ENCODE peak calls at places on chromosome 7, in eight cellular contexts. W is occipital lobe; O is NCI-H1092; I is activated CD4-positive, alpha-beta T cell treated with anti-CD3 and anti-CD28 coated beads, Interleukin-2, amount 50 U/mL, for 1 hour; C is T-helper 2 cell; X is choroid plexus epithelial cell; Z is left kidney; Q is psoas muscle. L is an unnamed sample.

GRCh38 chr7:66205736-66206080 is 574 bp downstream of the TPST1 start:
- DNase-seq in W (no peak), O (peak; percentile 25), I (peak; percentile 5), C (no peak), X (no peak), Z (no peak), Q (no peak), L (no peak)

GRCh38 chr7:74017122-74017521 is 10.9 kb upstream of the ELN start:
- DNase-seq in W (no peak), O (no peak), I (no peak), C (no peak), X (no peak), Z (no peak), Q (no peak), L (no peak)

GRCh38 chr7:75623390-75624133 is 115.2 kb downstream of the HIP1 start:
- DNase-seq in W (peak; percentile 20), O (no peak), I (no peak), C (no peak), X (no peak), Z (no peak), Q (no peak), L (no peak)

GRCh38 chr7:25255603-25256320 is 27.5 kb upstream of the NPVF start:
- DNase-seq in W (no peak), O (no peak), I (no peak), C (no peak), X (no peak), Z (no peak), Q (no peak), L (no peak)

GRCh38 chr7:71480814-71481213 is 348.9 kb downstream of the GALNT17 start:
- DNase-seq in W (no peak), O (no peak), I (no peak), C (no peak), X (no peak), Z (no peak), Q (no peak), L (no peak)

GRCh38 chr7:84822941-84823510 is 363.8 kb downstream of the SEMA3D start:
- DNase-seq in W (no peak), O (no peak), I (no peak), C (no peak), X (no peak), Z (no peak), Q (no peak), L (no peak)

GRCh38 chr7:120837599-120837998 is 20.3 kb downstream of the TSPAN12 start:
- DNase-seq in W (no peak), O (no peak), I (no peak), C (no peak), X (no peak), Z (peak; percentile 54), Q (no peak), L (no peak)

GRCh38 chr7:124724516-124725192 is 40.9 kb downstream of the GPR37 start:
- DNase-seq in W (no peak), O (no peak), I (no peak), C (no peak), X (no peak), Z (no peak), Q (no peak), L (no peak)

GRCh38 chr7:85030893-85031292 is 156.0 kb downstream of the SEMA3D start:
- DNase-seq in W (no peak), O (no peak), I (no peak), C (no peak), X (peak; percentile 80), Z (peak; percentile 69), Q (no peak), L (no peak)

GRCh38 chr7:47255007-47255406 is 326.9 kb downstream of the TNS3 start:
- DNase-seq in W (no peak), O (no peak), I (no peak), C (no peak), X (no peak), Z (no peak), Q (no peak), L (no peak)

GRCh38 chr7:19275000-19275399 is 129.8 kb upstream of the FERD3L start:
- DNase-seq in W (no peak), O (no peak), I (no peak), C (no peak), X (no peak), Z (no peak), Q (no peak), L (no peak)

GRCh38 chr7:78020874-78021249 is 222.3 kb downstream of the PHTF2 start:
- DNase-seq in W (no peak), O (no peak), I (no peak), C (no peak), X (peak; percentile 6), Z (no peak), Q (no peak), L (no peak)

GRCh38 chr7:145134377-145134776 is 298.5 kb upstream of the TPK1 start:
- DNase-seq in W (no peak), O (no peak), I (no peak), C (no peak), X (no peak), Z (no peak), Q (no peak), L (no peak)

GRCh38 chr7:32089256-32089655 is 19.0 kb upstream of the PDE1C start:
- DNase-seq in W (no peak), O (no peak), I (no peak), C (no peak), X (no peak), Z (no peak), Q (no peak), L (no peak)

GRCh38 chr7:41943098-41943577 is 240.2 kb upstream of the INHBA start:
- DNase-seq in W (peak; percentile 64), O (peak; percentile 29), I (peak; percentile 57), C (peak; percentile 59), X (peak; percentile 90), Z (peak; percentile 93), Q (peak; percentile 88), L (peak; percentile 92)

GRCh38 chr7:22378199-22378961 is 21.4 kb upstream of the RAPGEF5 start:
- DNase-seq in W (no peak), O (no peak), I (no peak), C (no peak), X (no peak), Z (no peak), Q (no peak), L (no peak)

GRCh38 chr7:41879113-41879385 is 176.2 kb upstream of the INHBA start:
- DNase-seq in W (no peak), O (no peak), I (no peak), C (no peak), X (no peak), Z (no peak), Q (no peak), L (no peak)

GRCh38 chr7:151665363-151665762 is 145.7 kb upstream of the RHEB start:
- DNase-seq in W (no peak), O (no peak), I (no peak), C (no peak), X (peak; percentile 98), Z (peak; percentile 19), Q (no peak), L (peak; percentile 94)

GRCh38 chr7:43011879-43012278 is 79.7 kb downstream of the MRPL32 start:
- DNase-seq in W (no peak), O (no peak), I (no peak), C (no peak), X (no peak), Z (no peak), Q (no peak), L (no peak)

GRCh38 chr7:16840094-16840493 is 35.3 kb upstream of the AGR2 start:
- DNase-seq in W (no peak), O (no peak), I (no peak), C (no peak), X (no peak), Z (no peak), Q (no peak), L (no peak)

GRCh38 chr7:45117582-45117981 is 6.1 kb upstream of the TBRG4 start:
- DNase-seq in W (no peak), O (no peak), I (no peak), C (no peak), X (no peak), Z (no peak), Q (no peak), L (no peak)

GRCh38 chr7:55206235-55207029 is 158.7 kb upstream of the LANCL2 start:
- DNase-seq in W (no peak), O (no peak), I (no peak), C (no peak), X (peak; percentile 43), Z (no peak), Q (no peak), L (no peak)

GRCh38 chr7:131336956-131337355 is 9.3 kb downstream of the MKLN1 start:
- DNase-seq in W (no peak), O (no peak), I (no peak), C (no peak), X (peak; percentile 38), Z (peak; percentile 45), Q (no peak), L (no peak)

GRCh38 chr7:82166666-82167065 is 276.9 kb downstream of the CACNA2D1 start:
- DNase-seq in W (no peak), O (peak; percentile 39), I (no peak), C (no peak), X (no peak), Z (no peak), Q (no peak), L (no peak)

GRCh38 chr7:100943693-100944092 is 5.6 kb upstream of the MUC3A start:
- DNase-seq in W (no peak), O (no peak), I (no peak), C (no peak), X (no peak), Z (no peak), Q (no peak), L (no peak)

GRCh38 chr7:98685541-98685940 is 68.5 kb downstream of the NPTX2 start:
- DNase-seq in W (no peak), O (no peak), I (no peak), C (no peak), X (no peak), Z (no peak), Q (no peak), L (no peak)

GRCh38 chr7:28483112-28483511 is 70.8 kb downstream of the CREB5 start:
- DNase-seq in W (no peak), O (no peak), I (no peak), C (no peak), X (no peak), Z (no peak), Q (no peak), L (no peak)